ENCODE peak calls at places on chromosomes 11 and 22, in four cellular contexts. One of them, this sample, is unnamed.
A peak's percentile ranks its signal among the peaks of the same experiment; 100 is the strongest.

GRCh38 chr22:19109198-19110063 is 12.8 kb downstream of the DGCR2 start:
- DNase-seq in GM23338: no peak
- DNase-seq in PC-3: no peak
- DNase-seq in neural progenitor cell: no peak
- DNase-seq in this sample: peak; percentile 65

GRCh38 chr22:44530106-44530505 is 32.1 kb upstream of the RTL6 start:
- DNase-seq in GM23338: no peak
- DNase-seq in PC-3: no peak
- DNase-seq in neural progenitor cell: no peak
- DNase-seq in this sample: peak; percentile 67

GRCh38 chr11:9428706-9429105 is 32.1 kb upstream of the ZNF143 start:
- DNase-seq in GM23338: no peak
- DNase-seq in PC-3: no peak
- DNase-seq in neural progenitor cell: no peak
- DNase-seq in this sample: no peak

GRCh38 chr22:23705358-23705757 is 14.5 kb downstream of the RGL4 start:
- DNase-seq in GM23338: no peak
- DNase-seq in PC-3: no peak
- DNase-seq in neural progenitor cell: no peak
- DNase-seq in this sample: no peak

GRCh38 chr11:22536036-22536435 is 89.6 kb downstream of the FANCF start:
- DNase-seq in GM23338: no peak
- DNase-seq in PC-3: peak; percentile 35
- DNase-seq in neural progenitor cell: no peak
- DNase-seq in this sample: peak; percentile 37

GRCh38 chr11:6333112-6333511 is 12.8 kb upstream of the CAVIN3 start:
- DNase-seq in GM23338: no peak
- DNase-seq in PC-3: no peak
- DNase-seq in neural progenitor cell: no peak
- DNase-seq in this sample: no peak

GRCh38 chr11:73907191-73907590 is 30.4 kb downstream of the PAAF1 start:
- DNase-seq in GM23338: peak; percentile 9
- DNase-seq in PC-3: peak; percentile 88
- DNase-seq in neural progenitor cell: no peak
- DNase-seq in this sample: peak; percentile 69

GRCh38 chr11:74018331-74019005 is 9.6 kb upstream of the UCP3 start:
- DNase-seq in GM23338: no peak
- DNase-seq in PC-3: peak; percentile 88
- DNase-seq in neural progenitor cell: no peak
- DNase-seq in this sample: peak; percentile 91

GRCh38 chr11:64136767-64137166 is 29.1 kb downstream of the MACROD1 start:
- DNase-seq in GM23338: no peak
- DNase-seq in PC-3: no peak
- DNase-seq in neural progenitor cell: no peak
- DNase-seq in this sample: no peak

GRCh38 chr11:32809313-32809712 is 14.9 kb upstream of the CCDC73 start:
- DNase-seq in GM23338: peak; percentile 90
- DNase-seq in PC-3: peak; percentile 84
- DNase-seq in neural progenitor cell: peak; percentile 83
- DNase-seq in this sample: peak; percentile 79
- TF ChIP-seq EZH2phosphoT487 in GM23338: no peak
- TF ChIP-seq EZH2phosphoT487 in PC-3: no peak
- TF ChIP-seq EZH2phosphoT487 in neural progenitor cell: no peak
- TF ChIP-seq EZH2phosphoT487 in this sample: no peak

GRCh38 chr11:106959800-106960199 is 58.5 kb downstream of the GUCY1A2 start:
- DNase-seq in GM23338: no peak
- DNase-seq in PC-3: no peak
- DNase-seq in neural progenitor cell: peak; percentile 19
- DNase-seq in this sample: peak; percentile 52

GRCh38 chr11:106958506-106959248 is 59.6 kb downstream of the GUCY1A2 start:
- DNase-seq in GM23338: no peak
- DNase-seq in PC-3: no peak
- DNase-seq in neural progenitor cell: no peak
- DNase-seq in this sample: no peak

GRCh38 chr11:106961048-106961447 is 57.2 kb downstream of the GUCY1A2 start:
- DNase-seq in GM23338: peak; percentile 17
- DNase-seq in PC-3: peak; percentile 29
- DNase-seq in neural progenitor cell: no peak
- DNase-seq in this sample: peak; percentile 26

GRCh38 chr11:106959386-106959785 is 58.9 kb downstream of the GUCY1A2 start:
- DNase-seq in GM23338: no peak
- DNase-seq in PC-3: no peak
- DNase-seq in neural progenitor cell: no peak
- DNase-seq in this sample: no peak

GRCh38 chr11:106956887-106957505 is 61.3 kb downstream of the GUCY1A2 start:
- DNase-seq in GM23338: peak; percentile 70
- DNase-seq in PC-3: no peak
- DNase-seq in neural progenitor cell: peak; percentile 70
- DNase-seq in this sample: no peak
- H3K4me2 ChIP-seq in GM23338: peak overlapping the region; percentile 42
- H3K4me2 ChIP-seq in PC-3: no peak overlapping the region
- H3K4me2 ChIP-seq in neural progenitor cell: peak overlapping the region; percentile 27
- H3K4me2 ChIP-seq in this sample: no peak overlapping the region

GRCh38 chr11:19240420-19241259 is at the start of gene E2F8:
- DNase-seq in GM23338: peak; percentile 97
- DNase-seq in PC-3: peak; percentile 97
- DNase-seq in neural progenitor cell: peak; percentile 99
- DNase-seq in this sample: peak; percentile 98

GRCh38 chr11:19243601-19244000 is 2.9 kb upstream of the E2F8 start:
- DNase-seq in GM23338: no peak
- DNase-seq in PC-3: peak; percentile 34
- DNase-seq in neural progenitor cell: no peak
- DNase-seq in this sample: no peak

GRCh38 chr11:19243143-19243542 is 2.4 kb upstream of the E2F8 start:
- DNase-seq in GM23338: no peak
- DNase-seq in PC-3: peak; percentile 25
- DNase-seq in neural progenitor cell: no peak
- DNase-seq in this sample: no peak

GRCh38 chr11:19242184-19242932 is 1.6 kb upstream of the E2F8 start:
- DNase-seq in GM23338: peak; percentile 48
- DNase-seq in PC-3: no peak
- DNase-seq in neural progenitor cell: peak; percentile 50
- DNase-seq in this sample: peak; percentile 58

DNA sequence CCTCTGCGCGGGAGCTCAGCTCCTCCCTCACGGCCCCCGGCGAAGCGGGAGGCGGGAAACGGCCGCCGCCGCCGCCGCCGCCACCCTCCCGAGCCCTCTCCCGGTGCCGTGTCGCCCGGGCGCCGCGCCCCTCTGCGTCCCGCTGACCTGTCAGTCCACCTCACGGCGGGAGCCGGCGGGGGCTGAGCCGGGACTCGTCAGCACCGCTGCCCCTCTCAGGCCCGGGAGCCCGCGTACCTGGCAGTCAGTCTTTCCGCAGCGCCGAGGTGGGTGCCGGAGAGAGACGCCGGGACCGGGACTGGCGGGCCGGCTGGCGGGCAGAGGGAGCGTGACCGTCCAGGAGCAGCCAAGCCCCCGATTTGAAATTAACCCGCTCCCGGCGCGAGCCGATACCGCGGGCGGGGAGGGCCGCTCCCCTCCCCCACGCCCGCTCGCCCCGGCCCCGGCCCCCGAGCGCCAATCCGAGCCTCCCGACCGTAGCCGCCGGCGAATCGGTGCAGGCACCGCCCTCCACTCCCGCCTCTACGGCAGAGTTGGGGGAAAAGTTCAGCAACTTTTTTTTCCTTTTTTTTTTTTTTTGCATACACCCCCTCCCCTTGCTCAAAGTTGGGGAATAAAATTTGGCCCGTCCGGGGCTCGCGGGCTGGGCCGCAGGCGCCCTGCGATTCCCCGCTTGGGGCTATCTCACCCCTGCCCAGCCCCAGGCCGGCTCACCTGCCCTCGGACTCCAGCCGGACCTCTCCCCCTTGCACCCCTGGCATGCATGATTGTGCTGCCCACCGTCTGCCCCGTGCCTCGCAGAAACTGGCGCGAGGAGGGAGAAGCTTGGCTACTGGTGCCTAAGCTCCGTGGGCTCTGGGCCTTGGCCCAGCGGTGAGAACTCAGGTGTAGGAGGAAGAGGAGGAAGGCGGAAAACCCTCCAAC is 777 bp upstream of the E2F8 start:
- DNase-seq in GM23338: peak; percentile 69
- DNase-seq in PC-3: peak; percentile 63
- DNase-seq in neural progenitor cell: peak; percentile 80
- DNase-seq in this sample: peak; percentile 33
- TF ChIP-seq EZH2 in GM23338: no peak
- TF ChIP-seq EZH2 in PC-3: no peak
- TF ChIP-seq EZH2 in neural progenitor cell: no peak
- TF ChIP-seq EZH2 in this sample: peak; percentile 72

DNA sequence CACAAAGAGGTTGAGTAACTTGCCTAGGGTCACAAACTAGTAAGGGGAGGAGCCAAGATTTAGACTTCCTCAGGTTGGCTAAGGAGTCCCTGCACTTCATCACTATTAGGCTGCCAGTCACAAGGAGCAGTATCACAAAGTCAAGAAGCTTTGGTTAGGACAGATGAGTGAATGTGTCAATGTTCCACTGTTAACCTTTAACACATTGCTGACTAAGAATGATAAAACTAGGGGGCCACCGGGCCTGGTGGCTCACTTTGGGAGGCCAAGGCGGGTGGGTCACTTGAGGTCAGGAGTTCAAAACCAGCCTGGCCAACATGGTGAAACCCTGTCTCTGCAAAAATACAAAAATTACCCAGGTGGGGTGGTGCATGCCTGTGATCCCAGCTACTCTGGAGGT is 32.0 kb downstream of the TMEM123 start:
- DNase-seq in GM23338: no peak
- DNase-seq in PC-3: no peak
- DNase-seq in neural progenitor cell: no peak
- DNase-seq in this sample: no peak
- TF ChIP-seq EZH2phosphoT487 in GM23338: no peak
- TF ChIP-seq EZH2phosphoT487 in PC-3: no peak
- TF ChIP-seq EZH2phosphoT487 in neural progenitor cell: no peak
- TF ChIP-seq EZH2phosphoT487 in this sample: no peak

GRCh38 chr22:28855355-28856094 is 27.8 kb upstream of the ZNRF3 start:
- DNase-seq in GM23338: peak; percentile 85
- DNase-seq in PC-3: peak; percentile 72
- DNase-seq in neural progenitor cell: peak; percentile 74
- DNase-seq in this sample: peak; percentile 61
- H3K4me2 ChIP-seq in GM23338: no peak overlapping the region
- H3K4me2 ChIP-seq in PC-3: no peak overlapping the region
- H3K4me2 ChIP-seq in neural progenitor cell: no peak overlapping the region
- H3K4me2 ChIP-seq in this sample: no peak overlapping the region

DNA sequence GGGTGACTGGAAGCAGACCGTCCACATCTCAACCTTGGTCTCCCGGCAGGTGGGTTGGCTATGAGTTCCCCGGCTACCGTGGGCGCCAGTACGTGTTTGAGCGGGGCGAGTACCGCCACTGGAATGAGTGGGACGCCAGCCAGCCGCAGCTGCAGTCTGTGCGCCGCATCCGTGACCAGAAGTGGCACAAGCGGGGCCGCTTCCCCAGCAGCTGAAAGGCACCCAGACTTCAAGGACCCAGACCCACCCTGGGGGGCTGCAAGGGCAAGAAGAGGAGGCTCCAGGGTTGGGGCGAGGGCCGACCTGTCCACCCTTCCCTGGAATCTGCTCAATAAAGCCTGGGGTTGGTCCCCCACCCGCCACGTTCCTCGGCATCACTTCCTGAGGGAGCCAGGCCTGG is 7.3 kb downstream of the CRYBB3 start:
- DNase-seq in GM23338: no peak
- DNase-seq in PC-3: no peak
- DNase-seq in neural progenitor cell: no peak
- DNase-seq in this sample: no peak
- TF ChIP-seq EZH2 in GM23338: no peak
- TF ChIP-seq EZH2 in PC-3: no peak
- TF ChIP-seq EZH2 in neural progenitor cell: no peak
- TF ChIP-seq EZH2 in this sample: no peak

This sample was measured in GM23248.